ENCODE peak calls at places on chromosomes 12 and 14, in four cellular contexts. H is trophoblast cell, Y is mesendoderm, B is pancreas. J is an unnamed sample. For H3K4me1, the result is how much of the 10 kb centered on the place peaks cover.

GRCh38 chr14:40847496-40847895 is 759.2 kb upstream of the LRFN5 start:
- DNase-seq in H (no peak), Y (no peak), B (no peak), J (no peak)

GRCh38 chr12:76020731-76021672 is 10.6 kb downstream of the PHLDA1 start:
- DNase-seq in H (peak), Y (peak), B (no peak), J (no peak)

GRCh38 chr12:108856170-108856427 is 1.3 kb downstream of the SSH1 start:
- DNase-seq in H (peak), Y (no peak), B (no peak), J (no peak)

GRCh38 chr12:100573168-100573498 is 351 bp upstream of the GAS2L3 start:
- DNase-seq in H (no peak), Y (no peak), B (no peak), J (no peak)

GRCh38 chr14:102020058-102020971 is 55.9 kb downstream of the DYNC1H1 start:
- DNase-seq in H (peak), Y (no peak), B (no peak), J (no peak)

GRCh38 chr12:53219956-53220856 is 11.8 kb downstream of the RARG start:
- DNase-seq in H (peak), Y (peak), B (peak), J (peak)

GRCh38 chr12:80567391-80567790 is 123.4 kb downstream of the PTPRQ start:
- DNase-seq in H (no peak), Y (no peak), B (no peak), J (no peak)

GRCh38 chr14:24246765-24247212 is 4.4 kb upstream of the TINF2 start:
- DNase-seq in H (no peak), Y (no peak), B (no peak), J (no peak)

GRCh38 chr12:48084066-48084465 is 21.8 kb downstream of the SENP1 start:
- DNase-seq in H (peak), Y (peak), B (no peak), J (no peak)

GRCh38 chr14:103533999-103534575 is 5.1 kb downstream of the TRMT61A start:
- DNase-seq in H (no peak), Y (no peak), B (no peak), J (no peak)

GRCh38 chr12:15691372-15691771 is 97.8 kb downstream of the EPS8 start:
- DNase-seq in H (no peak), Y (no peak), B (no peak), J (no peak)

GRCh38 chr12:57078519-57079404 is at the start of gene NEMP1:
- DNase-seq in H (peak), Y (peak), B (peak), J (peak)

GRCh38 chr12:100539209-100539608 is 34.3 kb upstream of the GAS2L3 start:
- DNase-seq in H (peak), Y (peak), B (peak), J (no peak)

GRCh38 chr14:104979758-104980591 is 1.8 kb upstream of the AHNAK2 start:
- DNase-seq in H (peak), Y (no peak), B (peak), J (no peak)

GRCh38 chr12:124518051-124518932 is 49.1 kb downstream of the NCOR2 start:
- DNase-seq in H (peak), Y (peak), B (peak), J (peak)

GRCh38 chr12:52561880-52562449 is 9.0 kb upstream of the KRT71 start:
- DNase-seq in H (peak), Y (peak), B (no peak), J (no peak)

GRCh38 chr12:132444957-132445883 is 44.7 kb upstream of the FBRSL1 start:
- DNase-seq in H (no peak), Y (no peak), B (no peak), J (no peak)

GRCh38 chr12:99658950-99659349 is 11.4 kb downstream of the GARIN6 start:
- DNase-seq in H (no peak), Y (no peak), B (no peak), J (no peak)

GRCh38 chr12:76738824-76739579 is 24.9 kb upstream of the ZDHHC17 start:
- DNase-seq in H (peak), Y (peak), B (no peak), J (no peak)

GRCh38 chr12:27539191-27539631 is 15.2 kb downstream of the PPFIBP1 start:
- DNase-seq in H (no peak), Y (peak), B (no peak), J (no peak)

GRCh38 chr14:22448035-22448904 is 140.8 kb downstream of the DAD1 start:
- DNase-seq in H (no peak), Y (no peak), B (no peak), J (no peak)

GRCh38 chr14:24307575-24308341 is at the start of gene CIDEB:
- DNase-seq in H (peak), Y (peak), B (peak), J (peak)

GRCh38 chr12:101414533-101415119 is 7.1 kb upstream of the ARL1 start:
- DNase-seq in H (peak), Y (peak), B (peak), J (no peak)

GRCh38 chr14:78029471-78030372 is 140.5 kb upstream of the NRXN3 start:
- DNase-seq in H (no peak), Y (peak), B (no peak), J (no peak)

GRCh38 chr12:57191410-57191809 is 25.2 kb upstream of the NXPH4 start:
- DNase-seq in H (no peak), Y (no peak), B (no peak), J (no peak)

GRCh38 chr12:33322519-33322918 is 117.1 kb downstream of the SYT10 start:
- DNase-seq in H (no peak), Y (no peak), B (no peak), J (no peak)

GRCh38 chr14:72164420-72165150 is 232.4 kb downstream of the RGS6 start:
- DNase-seq in H (no peak), Y (no peak), B (no peak), J (no peak)

GRCh38 chr12:123485756-123486155 is 27.8 kb downstream of the SNRNP35 start:
- DNase-seq in H (no peak), Y (no peak), B (no peak), J (no peak)

GRCh38 chr12:109058773-109059172 is 6.4 kb downstream of the USP30 start:
- DNase-seq in H (no peak), Y (no peak), B (no peak), J (no peak)

GRCh38 chr14:75831455-75831854 is 150.3 kb downstream of the TGFB3 start:
- DNase-seq in H (peak), Y (no peak), B (peak), J (peak)

GRCh38 chr12:59149995-59150642 is 229.8 kb upstream of the LRIG3 start:
- DNase-seq in H (peak), Y (peak), B (peak), J (no peak)

GRCh38 chr12:67070307-67070600 is 198.9 kb upstream of the CAND1 start:
- DNase-seq in H (peak), Y (peak), B (no peak), J (no peak)

GRCh38 chr12:132062481-132062880 is 81.6 kb downstream of the DDX51 start:
- DNase-seq in H (no peak), Y (no peak), B (no peak), J (no peak)

GRCh38 chr12:80445083-80445482 is 1.0 kb downstream of the PTPRQ start:
- DNase-seq in H (peak), Y (no peak), B (no peak), J (no peak)

GRCh38 chr14:68649461-68650189 is 143.2 kb downstream of the ZFP36L1 start:
- DNase-seq in H (no peak), Y (no peak), B (peak), J (no peak)

GRCh38 chr12:6181583-6182278 is 18.5 kb upstream of the CD9 start:
- DNase-seq in H (no peak), Y (no peak), B (no peak), J (no peak)
- H3K4me3 ChIP-seq in H (no peak), Y (no peak), B (no peak), J (no peak)

DNA sequence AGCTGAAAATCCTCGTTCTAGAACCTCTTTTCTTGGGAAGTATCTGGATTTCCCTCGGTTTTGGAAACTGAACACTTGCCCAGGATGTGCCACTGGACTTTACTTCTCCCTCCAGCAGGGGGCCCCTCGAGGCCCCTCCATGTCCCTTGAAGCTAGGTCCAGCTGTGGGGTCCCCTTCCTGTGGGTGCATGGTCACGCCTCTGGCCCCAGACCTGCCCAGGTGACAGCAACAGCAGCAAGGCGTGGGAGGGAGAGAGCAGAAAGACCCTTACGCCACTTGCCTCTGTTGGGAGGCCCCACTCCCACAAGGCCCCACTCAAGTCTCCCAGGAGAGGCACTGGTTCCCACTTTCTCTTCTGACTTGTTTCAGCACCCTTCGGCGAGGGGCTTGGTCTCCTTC is 3.1 kb downstream of the SLC25A29 start:
- DNase-seq in H (peak), Y (no peak), B (no peak), J (no peak)
- H3K4me1 ChIP-seq in H (under half), Y (under half), B (under half), J (under half)

DNA sequence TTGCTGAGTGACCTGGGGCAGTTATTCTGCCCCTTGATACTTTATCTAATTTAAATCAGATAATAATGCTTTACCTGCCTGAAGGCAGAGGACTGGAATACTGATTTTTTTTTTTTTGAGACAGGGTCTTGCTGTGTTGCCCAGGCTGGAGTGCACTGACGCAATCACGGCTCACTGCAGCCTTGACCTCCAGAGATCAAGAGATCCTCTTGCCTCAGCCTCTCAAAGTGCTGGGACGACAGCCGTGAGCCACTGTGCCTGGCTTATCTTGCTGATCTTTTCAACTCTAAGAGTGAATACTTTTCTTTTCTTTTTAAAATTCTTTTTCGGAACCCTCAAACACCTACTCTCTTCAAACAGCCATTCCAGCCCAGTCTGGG is 699 bp upstream of the B4GALNT3 start:
- DNase-seq in H (peak), Y (no peak), B (no peak), J (no peak)
- H3K4me3 ChIP-seq in H (no peak), Y (no peak), B (peak), J (no peak)

GRCh38 chr12:18813753-18814152 is 75.8 kb downstream of the CAPZA3 start:
- DNase-seq in H (no peak), Y (no peak), B (no peak), J (no peak)
- H3K4me1 ChIP-seq in H (under half), Y (under half), B (under half), J (under half)

DNA sequence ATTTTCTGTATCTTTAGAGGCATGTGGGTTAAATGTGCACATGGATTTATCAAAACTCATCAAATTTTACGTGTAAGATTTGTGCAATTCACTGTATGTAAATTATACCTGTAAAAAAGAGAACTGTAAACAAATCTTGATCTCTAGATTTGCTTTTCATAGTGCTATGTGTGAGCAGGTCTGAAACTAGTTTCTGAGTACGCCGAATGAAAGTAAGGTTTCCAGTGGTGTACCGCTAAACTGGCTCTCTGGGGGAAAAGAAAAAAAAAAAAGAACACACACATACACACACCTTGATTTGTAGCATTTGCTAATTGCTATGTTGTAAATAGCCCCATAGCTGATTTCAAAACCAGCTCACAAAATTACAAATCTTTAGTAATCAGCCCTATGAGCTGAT is 8.6 kb upstream of the SLC41A2 start:
- DNase-seq in H (no peak), Y (no peak), B (no peak), J (no peak)
- H3K4me3 ChIP-seq in H (no peak), Y (no peak), B (no peak), J (no peak)

DNA sequence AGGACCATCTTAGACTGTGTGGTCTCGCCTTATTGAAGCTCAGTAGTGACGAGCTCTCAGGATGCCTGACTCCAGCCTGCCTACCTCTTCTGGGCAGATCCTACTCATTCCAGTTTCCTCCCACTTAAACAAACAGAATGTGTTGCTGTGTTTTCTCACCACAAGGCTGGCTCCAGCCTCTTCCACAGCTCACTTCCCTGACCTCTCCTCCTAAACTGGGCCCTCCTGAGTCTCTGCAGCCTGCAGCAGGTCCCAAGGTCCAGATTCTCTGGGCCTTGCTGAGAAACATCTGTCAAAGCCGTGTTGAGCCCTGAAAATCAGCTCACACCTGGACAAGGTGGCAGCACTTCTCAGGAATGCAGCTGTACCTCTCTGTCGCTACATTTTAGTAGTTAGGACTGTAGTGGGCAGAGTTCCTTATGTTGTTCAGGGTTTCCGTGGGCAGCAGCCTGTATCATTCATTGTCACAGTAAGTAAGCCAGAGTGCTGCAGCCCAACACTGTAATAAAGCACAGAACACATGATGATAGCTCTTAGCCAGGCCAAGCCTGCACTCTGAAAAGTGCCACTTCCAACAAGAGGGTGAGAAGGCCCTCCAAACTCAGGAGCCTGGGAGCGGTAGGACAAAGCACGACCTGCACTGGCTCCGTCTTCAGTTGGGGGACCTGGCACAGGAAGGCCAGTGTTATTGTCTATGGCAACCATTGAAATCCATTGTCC is 68.5 kb downstream of the NKX2-1 start:
- DNase-seq in H (no peak), Y (no peak), B (no peak), J (no peak)
- H3K4me1 ChIP-seq in H (under half), Y (under half), B (under half), J (under half)

GRCh38 chr12:89762498-89763170 is 54.0 kb upstream of the ATP2B1 start:
- DNase-seq in H (peak), Y (no peak), B (no peak), J (no peak)
- H3K4me3 ChIP-seq in H (no peak), Y (no peak), B (no peak), J (no peak)

J was measured in tibial nerve.